ENCODE peak calls at places on chromosome 11, in six cellular contexts. K, C, N, A, U and T are unnamed samples.

GRCh38 chr11:86101941-86102407 is 33.1 kb upstream of the PICALM start:
- DNase-seq in K (no peak), C (no peak), N (no peak), A (no peak), U (no peak), T (no peak)

GRCh38 chr11:127000991-127001390 is 421 bp upstream of the KIRREL3 start:
- DNase-seq in K (no peak), C (no peak), N (no peak), A (no peak), U (no peak), T (no peak)

GRCh38 chr11:111426615-111427014 is 47.5 kb upstream of the POU2AF1 start:
- DNase-seq in K (no peak), C (no peak), N (no peak), A (no peak), U (no peak), T (no peak)

GRCh38 chr11:64650923-64651523 is 60.0 kb downstream of the SLC22A12 start:
- DNase-seq in K (peak), C (no peak), N (peak), A (no peak), U (no peak), T (no peak)

GRCh38 chr11:116471608-116472007 is 301.2 kb downstream of the BUD13 start:
- DNase-seq in K (peak), C (no peak), N (no peak), A (peak), U (no peak), T (no peak)

GRCh38 chr11:94315664-94316063 is 11.3 kb downstream of the IZUMO1R start:
- DNase-seq in K (no peak), C (no peak), N (no peak), A (no peak), U (no peak), T (no peak)

GRCh38 chr11:75655619-75656018 is 13.2 kb downstream of the MAP6 start:
- DNase-seq in K (no peak), C (no peak), N (no peak), A (no peak), U (no peak), T (no peak)

GRCh38 chr11:47208628-47209027 is 6.1 kb upstream of the DDB2 start:
- DNase-seq in K (no peak), C (no peak), N (no peak), A (no peak), U (no peak), T (no peak)

GRCh38 chr11:110747531-110747930 is 35.3 kb upstream of the ARHGAP20 start:
- DNase-seq in K (no peak), C (no peak), N (no peak), A (no peak), U (no peak), T (no peak)

GRCh38 chr11:27711725-27712124 is 11.5 kb upstream of the BDNF start:
- DNase-seq in K (no peak), C (no peak), N (no peak), A (no peak), U (no peak), T (no peak)

GRCh38 chr11:10990637-10991036 is 132.8 kb upstream of the ZBED5 start:
- DNase-seq in K (no peak), C (no peak), N (no peak), A (no peak), U (no peak), T (no peak)

GRCh38 chr11:134643519-134644042 is 231.5 kb upstream of the B3GAT1 start:
- DNase-seq in K (no peak), C (no peak), N (no peak), A (no peak), U (no peak), T (no peak)

GRCh38 chr11:70059971-70060370 is 18.1 kb upstream of the ANO1 start:
- DNase-seq in K (no peak), C (no peak), N (no peak), A (no peak), U (no peak), T (no peak)

GRCh38 chr11:34351051-34351450 is 6.8 kb downstream of the ABTB2 start:
- DNase-seq in K (no peak), C (no peak), N (no peak), A (no peak), U (no peak), T (no peak)

GRCh38 chr11:46238078-46238966 is 39.1 kb upstream of the CREB3L1 start:
- DNase-seq in K (no peak), C (no peak), N (peak), A (no peak), U (no peak), T (peak)

DNA sequence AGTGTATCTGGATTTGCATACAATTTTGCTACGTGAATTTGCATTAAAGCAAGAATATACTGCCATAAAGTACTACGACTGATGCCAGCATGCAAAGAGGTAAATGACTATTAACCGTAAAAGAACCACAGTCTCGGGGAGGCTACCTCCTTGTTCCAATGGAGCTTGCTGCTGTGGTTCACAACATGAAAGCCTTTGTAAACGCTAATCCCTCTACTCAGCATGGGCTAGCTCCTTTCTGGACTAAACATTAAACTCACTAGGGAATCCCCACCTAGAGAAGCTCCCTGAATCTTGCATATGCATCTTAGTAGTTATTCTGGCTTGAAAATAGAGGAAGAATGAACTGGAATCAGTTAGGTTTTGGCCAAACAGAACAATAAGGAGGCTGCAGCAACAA is 60.5 kb upstream of the ARHGAP32 start:
- DNase-seq in K (no peak), C (no peak), N (no peak), A (no peak), U (peak), T (no peak)
- TF ChIP-seq ZNF274 in K (no peak), C (no peak), N (no peak), A (no peak), U (no peak), T (no peak)

DNA sequence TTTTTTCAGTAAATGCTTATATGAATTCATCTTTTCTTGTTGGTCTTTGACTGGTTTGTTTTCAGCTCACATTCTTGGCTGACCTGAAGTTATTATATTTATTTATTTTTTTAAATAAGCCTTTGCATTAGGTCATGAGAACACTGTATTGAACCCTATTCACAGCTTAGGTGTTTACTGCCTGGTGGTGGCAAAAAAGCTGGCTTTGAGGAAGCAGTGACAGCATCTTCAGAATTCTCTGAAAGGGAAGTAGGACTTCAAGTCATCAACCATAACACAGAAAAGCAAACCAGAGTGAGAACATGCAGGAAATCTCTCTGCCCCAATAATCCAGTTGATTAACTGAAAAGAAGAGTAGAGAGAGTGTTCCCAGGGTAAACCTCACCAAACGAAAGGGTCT is 30.3 kb upstream of the MMP13 start:
- DNase-seq in K (no peak), C (no peak), N (no peak), A (no peak), U (no peak), T (no peak)
- TF ChIP-seq ZNF274 in K (no peak), C (no peak), N (no peak), A (no peak), U (no peak), T (no peak)

GRCh38 chr11:7186190-7186589 is 65.5 kb upstream of the SYT9 start:
- DNase-seq in K (no peak), C (no peak), N (no peak), A (no peak), U (no peak), T (no peak)
- TF ChIP-seq ZNF274 in K (no peak), C (no peak), N (no peak), A (no peak), U (no peak), T (no peak)

GRCh38 chr11:44469412-44469811 is 96.1 kb upstream of the CD82 start:
- DNase-seq in K (no peak), C (no peak), N (no peak), A (peak), U (no peak), T (no peak)

GRCh38 chr11:44470849-44471248 is 94.6 kb upstream of the CD82 start:
- DNase-seq in K (no peak), C (no peak), N (no peak), A (no peak), U (no peak), T (no peak)

GRCh38 chr11:44474702-44475101 is 90.8 kb upstream of the CD82 start:
- DNase-seq in K (no peak), C (no peak), N (no peak), A (no peak), U (no peak), T (no peak)

GRCh38 chr11:44471603-44472002 is 93.9 kb upstream of the CD82 start:
- DNase-seq in K (no peak), C (no peak), N (no peak), A (no peak), U (no peak), T (no peak)

GRCh38 chr11:44475114-44475686 is 90.3 kb upstream of the CD82 start:
- DNase-seq in K (no peak), C (no peak), N (no peak), A (no peak), U (no peak), T (no peak)
- TF ChIP-seq ZNF274 in K (no peak), C (no peak), N (no peak), A (no peak), U (no peak), T (no peak)

GRCh38 chr11:60782393-60783140 is 2.6 kb upstream of the MS4A10 start:
- DNase-seq in K (no peak), C (no peak), N (no peak), A (no peak), U (no peak), T (no peak)
- TF ChIP-seq ZNF274 in K (no peak), C (no peak), N (no peak), A (no peak), U (no peak), T (no peak)

GRCh38 chr11:105000167-105000566 is 22.8 kb downstream of the CASP5 start:
- DNase-seq in K (peak), C (no peak), N (no peak), A (peak), U (no peak), T (peak)

GRCh38 chr11:104999716-105000115 is 23.3 kb downstream of the CASP5 start:
- DNase-seq in K (no peak), C (no peak), N (no peak), A (no peak), U (no peak), T (no peak)

GRCh38 chr11:105004021-105004420 is 18.9 kb downstream of the CASP5 start:
- DNase-seq in K (no peak), C (no peak), N (no peak), A (peak), U (no peak), T (no peak)

GRCh38 chr11:105003151-105003550 is 19.8 kb downstream of the CASP5 start:
- DNase-seq in K (no peak), C (no peak), N (no peak), A (no peak), U (no peak), T (no peak)

GRCh38 chr11:105000797-105001196 is 22.2 kb downstream of the CASP5 start:
- DNase-seq in K (peak), C (peak), N (peak), A (no peak), U (peak), T (peak)
- TF ChIP-seq ZNF274 in K (no peak), C (no peak), N (no peak), A (no peak), U (no peak), T (no peak)

GRCh38 chr11:57463596-57464342 is 3.4 kb downstream of the RTN4RL2 start:
- DNase-seq in K (no peak), C (no peak), N (no peak), A (no peak), U (no peak), T (no peak)
- TF ChIP-seq ZNF274 in K (no peak), C (no peak), N (no peak), A (no peak), U (no peak), T (no peak)